ENCODE peak calls at places on chromosomes 3 and 15, in six cellular contexts. J is astrocyte; D is psoas muscle; O is foreskin keratinocyte; C is activated naive CD4-positive, alpha-beta T cell; T is CD4-positive, CD25-positive, alpha-beta regulatory T cell. Y is an unnamed sample.

GRCh38 chr3:132017137-132017536 is 17.7 kb downstream of the CPNE4 start:
- DNase-seq in C (no peak), D (no peak), T (no peak), J (no peak), O (no peak), Y (no peak)

GRCh38 chr3:179266701-179267211 is 15.8 kb upstream of the KCNMB3 start:
- DNase-seq in T (no peak), D (no peak), J (no peak), O (no peak), C (no peak), Y (peak)

GRCh38 chr3:173993299-173993698 is 595.8 kb downstream of the NLGN1 start:
- DNase-seq in O (peak), C (no peak), D (no peak), J (peak), T (no peak), Y (no peak)

GRCh38 chr3:25910997-25911396 is 121.1 kb downstream of the OXSM start:
- DNase-seq in J (no peak), O (no peak), D (no peak), T (peak), C (peak), Y (no peak)

GRCh38 chr3:38690185-38690584 is 40.7 kb upstream of the SCN5A start:
- DNase-seq in C (no peak), O (no peak), T (no peak), J (no peak), D (no peak), Y (no peak)

GRCh38 chr3:55897573-55898224 is 410.6 kb upstream of the WNT5A start:
- DNase-seq in T (no peak), O (no peak), J (no peak), C (no peak), D (no peak), Y (no peak)

GRCh38 chr3:23712095-23712494 is 93.7 kb upstream of the UBE2E1 start:
- DNase-seq in T (no peak), J (no peak), O (no peak), D (no peak), C (no peak), Y (no peak)

GRCh38 chr3:10602769-10603768 is 97.7 kb upstream of the ATP2B2 start:
- DNase-seq in T (peak), J (no peak), D (no peak), O (no peak), C (peak), Y (no peak)

GRCh38 chr15:41810651-41811431 is 17.1 kb upstream of the JMJD7 start:
- DNase-seq in D (no peak), C (no peak), O (no peak), J (no peak), T (no peak), Y (no peak)